ENCODE peak calls at places on chromosomes 6 and 20, in eight cellular contexts. One of them, this sample, is unnamed.

GRCh38 chr6:44304282-44305199 is 8.6 kb downstream of the AARS2 start:
- DNase-seq in uterus: no peak
- DNase-seq in pancreas: no peak
- DNase-seq in GM12865: peak
- DNase-seq in SK-N-SH: peak
- DNase-seq in G401: peak
- DNase-seq in heart right ventricle: no peak
- DNase-seq in islet precursor cell: peak
- DNase-seq in this sample: peak

GRCh38 chr6:64023693-64024092 is 388.1 kb downstream of the PHF3 start:
- DNase-seq in uterus: no peak
- DNase-seq in pancreas: no peak
- DNase-seq in GM12865: no peak
- DNase-seq in SK-N-SH: no peak
- DNase-seq in G401: no peak
- DNase-seq in heart right ventricle: no peak
- DNase-seq in islet precursor cell: no peak
- DNase-seq in this sample: no peak

GRCh38 chr6:112253505-112253841 is 894 bp downstream of the LAMA4 start:
- DNase-seq in uterus: no peak
- DNase-seq in pancreas: no peak
- DNase-seq in GM12865: no peak
- DNase-seq in SK-N-SH: peak
- DNase-seq in G401: peak
- DNase-seq in heart right ventricle: peak
- DNase-seq in islet precursor cell: peak
- DNase-seq in this sample: peak

GRCh38 chr6:99121748-99122147 is 174.0 kb upstream of the FBXL4 start:
- DNase-seq in uterus: no peak
- DNase-seq in pancreas: no peak
- DNase-seq in GM12865: no peak
- DNase-seq in SK-N-SH: no peak
- DNase-seq in G401: no peak
- DNase-seq in heart right ventricle: no peak
- DNase-seq in islet precursor cell: no peak
- DNase-seq in this sample: no peak

GRCh38 chr6:43070028-43070632 is 6.0 kb upstream of the PTK7 start:
- DNase-seq in uterus: no peak
- DNase-seq in pancreas: no peak
- DNase-seq in GM12865: peak
- DNase-seq in SK-N-SH: peak
- DNase-seq in G401: peak
- DNase-seq in heart right ventricle: no peak
- DNase-seq in islet precursor cell: peak
- DNase-seq in this sample: peak

GRCh38 chr20:22827916-22828315 is 207.2 kb upstream of the SSTR4 start:
- DNase-seq in uterus: no peak
- DNase-seq in pancreas: no peak
- DNase-seq in GM12865: no peak
- DNase-seq in SK-N-SH: no peak
- DNase-seq in G401: no peak
- DNase-seq in heart right ventricle: no peak
- DNase-seq in islet precursor cell: peak
- DNase-seq in this sample: no peak

GRCh38 chr6:139247618-139248017 is 44.2 kb downstream of the TXLNB start:
- DNase-seq in uterus: no peak
- DNase-seq in pancreas: no peak
- DNase-seq in GM12865: no peak
- DNase-seq in SK-N-SH: no peak
- DNase-seq in G401: no peak
- DNase-seq in heart right ventricle: no peak
- DNase-seq in islet precursor cell: no peak
- DNase-seq in this sample: no peak

GRCh38 chr6:158191032-158191431 is 22.9 kb downstream of the GTF2H5 start:
- DNase-seq in uterus: no peak
- DNase-seq in pancreas: no peak
- DNase-seq in GM12865: no peak
- DNase-seq in SK-N-SH: no peak
- DNase-seq in G401: no peak
- DNase-seq in heart right ventricle: no peak
- DNase-seq in islet precursor cell: no peak
- DNase-seq in this sample: no peak

GRCh38 chr6:106608080-106608668 is 21.1 kb downstream of the RTN4IP1 start:
- DNase-seq in uterus: no peak
- DNase-seq in pancreas: no peak
- DNase-seq in GM12865: peak
- DNase-seq in SK-N-SH: peak
- DNase-seq in G401: peak
- DNase-seq in heart right ventricle: no peak
- DNase-seq in islet precursor cell: no peak
- DNase-seq in this sample: peak

GRCh38 chr6:43856005-43856765 is 86.2 kb downstream of the VEGFA start:
- DNase-seq in uterus: no peak
- DNase-seq in pancreas: peak
- DNase-seq in GM12865: no peak
- DNase-seq in SK-N-SH: peak
- DNase-seq in G401: peak
- DNase-seq in heart right ventricle: peak
- DNase-seq in islet precursor cell: peak
- DNase-seq in this sample: peak

GRCh38 chr6:137013738-137014602 is 30.8 kb downstream of the IL20RA start:
- DNase-seq in uterus: peak
- DNase-seq in pancreas: no peak
- DNase-seq in GM12865: no peak
- DNase-seq in SK-N-SH: peak
- DNase-seq in G401: peak
- DNase-seq in heart right ventricle: no peak
- DNase-seq in islet precursor cell: no peak
- DNase-seq in this sample: peak

GRCh38 chr6:356828-357251 is 34.7 kb upstream of the IRF4 start:
- DNase-seq in uterus: no peak
- DNase-seq in pancreas: no peak
- DNase-seq in GM12865: peak
- DNase-seq in SK-N-SH: no peak
- DNase-seq in G401: no peak
- DNase-seq in heart right ventricle: no peak
- DNase-seq in islet precursor cell: no peak
- DNase-seq in this sample: no peak

This sample was measured in HEK293T.